ENCODE peak calls at places on chromosomes 13 and 19, in ten cellular contexts. Y is MV-4-11, P is NCI-H1048, G is T-helper 9 cell, I is EL, N is stomach, A is left colon, J is iPS-NIHi11, M is tibial nerve, K is GM13976. H is an unnamed sample.

GRCh38 chr13:99619207-99619606 is 117.9 kb downstream of the TM9SF2 start:
- DNase-seq in Y (no peak), P (no peak), G (no peak), I (no peak), N (no peak), A (no peak), J (no peak), M (no peak), K (no peak), H (no peak)

GRCh38 chr19:11813801-11814706 is at the start of gene ZNF440:
- DNase-seq in Y (peak; percentile 94), P (peak; percentile 74), G (peak; percentile 69), I (peak; percentile 94), N (peak; percentile 98), A (peak; percentile 98), J (peak; percentile 98), M (peak; percentile 97), K (peak; percentile 97), H (peak; percentile 99)

GRCh38 chr13:94454906-94455305 is 24.6 kb downstream of the DCT start:
- DNase-seq in Y (no peak), P (no peak), G (no peak), I (peak; percentile 12), N (no peak), A (no peak), J (no peak), M (no peak), K (no peak), H (no peak)

GRCh38 chr13:110106726-110107125 is 200.2 kb downstream of the COL4A1 start:
- DNase-seq in Y (no peak), P (no peak), G (no peak), I (no peak), N (no peak), A (no peak), J (no peak), M (peak; percentile 2), K (no peak), H (no peak)

GRCh38 chr13:40438999-40439797 is 227.2 kb downstream of the FOXO1 start:
- DNase-seq in Y (no peak), P (no peak), G (no peak), I (no peak), N (no peak), A (no peak), J (no peak), M (peak; percentile 30), K (no peak), H (no peak)

GRCh38 chr13:19596086-19596485 is 34.8 kb upstream of the TPTE2 start:
- DNase-seq in Y (no peak), P (no peak), G (no peak), I (no peak), N (no peak), A (no peak), J (no peak), M (no peak), K (no peak), H (no peak)

GRCh38 chr13:113860579-113861432 is 3.1 kb downstream of the GAS6 start:
- DNase-seq in Y (no peak), P (no peak), G (no peak), I (no peak), N (peak; percentile 82), A (peak; percentile 85), J (peak; percentile 80), M (no peak), K (no peak), H (no peak)

GRCh38 chr19:3651684-3652083 is 25.1 kb upstream of the CACTIN start:
- DNase-seq in Y (no peak), P (no peak), G (no peak), I (no peak), N (no peak), A (no peak), J (no peak), M (no peak), K (no peak), H (no peak)

GRCh38 chr19:1291761-1292418 is 6.2 kb downstream of the EFNA2 start:
- DNase-seq in Y (no peak), P (no peak), G (no peak), I (no peak), N (no peak), A (no peak), J (no peak), M (no peak), K (peak; percentile 79), H (peak; percentile 14)

GRCh38 chr13:31053098-31053497 is 108.6 kb downstream of the HSPH1 start:
- DNase-seq in Y (no peak), P (no peak), G (no peak), I (peak; percentile 49), N (no peak), A (no peak), J (no peak), M (no peak), K (no peak), H (peak; percentile 65)

GRCh38 chr19:19106061-19106551 is 32.2 kb downstream of the TMEM161A start:
- DNase-seq in Y (no peak), P (no peak), G (no peak), I (peak; percentile 28), N (no peak), A (peak; percentile 22), J (peak; percentile 52), M (no peak), K (no peak), H (no peak)

GRCh38 chr13:97627566-97627965 is 193.6 kb downstream of the RAP2A start:
- DNase-seq in Y (no peak), P (no peak), G (no peak), I (peak; percentile 48), N (no peak), A (peak; percentile 7), J (peak; percentile 71), M (peak; percentile 62), K (no peak), H (peak; percentile 12)

GRCh38 chr13:41467546-41467945 is 10.2 kb downstream of the RGCC start:
- DNase-seq in Y (no peak), P (no peak), G (no peak), I (no peak), N (no peak), A (no peak), J (peak; percentile 4), M (no peak), K (no peak), H (peak; percentile 14)

GRCh38 chr19:4009990-4010807 is 2.7 kb downstream of the PIAS4 start:
- DNase-seq in Y (no peak), P (no peak), G (no peak), I (no peak), N (no peak), A (no peak), J (no peak), M (no peak), K (no peak), H (peak; percentile 81)

GRCh38 chr19:35000647-35001501 is 751 bp downstream of the GRAMD1A start:
- DNase-seq in Y (peak; percentile 53), P (no peak), G (peak; percentile 55), I (peak; percentile 30), N (no peak), A (peak; percentile 45), J (peak; percentile 40), M (no peak), K (peak; percentile 52), H (peak; percentile 52)

GRCh38 chr19:6227156-6227940 is 52.4 kb downstream of the MLLT1 start:
- DNase-seq in Y (no peak), P (no peak), G (no peak), I (no peak), N (no peak), A (no peak), J (peak; percentile 8), M (no peak), K (no peak), H (no peak)

GRCh38 chr13:84896128-84896527 is 903.1 kb downstream of the SLITRK6 start:
- DNase-seq in Y (peak; percentile 23), P (no peak), G (peak; percentile 7), I (peak; percentile 61), N (no peak), A (peak; percentile 3), J (peak; percentile 33), M (no peak), K (peak; percentile 55), H (peak; percentile 65)

GRCh38 chr13:47337781-47338507 is 441.1 kb upstream of the HTR2A start:
- DNase-seq in Y (no peak), P (no peak), G (no peak), I (peak; percentile 62), N (no peak), A (no peak), J (no peak), M (no peak), K (no peak), H (no peak)

GRCh38 chr13:35146686-35147085 is 204.6 kb downstream of the NBEA start:
- DNase-seq in Y (no peak), P (no peak), G (no peak), I (no peak), N (no peak), A (no peak), J (no peak), M (no peak), K (no peak), H (no peak)

GRCh38 chr19:49677232-49677881 is at the start of gene PRMT1:
- DNase-seq in Y (no peak), P (no peak), G (peak; percentile 45), I (peak; percentile 47), N (no peak), A (peak; percentile 61), J (peak; percentile 47), M (no peak), K (no peak), H (no peak)

GRCh38 chr19:53612762-53613526 is 18.9 kb upstream of the DPRX start:
- DNase-seq in Y (no peak), P (no peak), G (no peak), I (no peak), N (no peak), A (no peak), J (peak; percentile 67), M (no peak), K (no peak), H (no peak)

GRCh38 chr19:3142292-3142670 is 6.4 kb downstream of the GNA15 start:
- DNase-seq in Y (peak; percentile 96), P (no peak), G (no peak), I (peak; percentile 92), N (no peak), A (no peak), J (no peak), M (no peak), K (no peak), H (no peak)

GRCh38 chr19:33467851-33468250 is 53.7 kb downstream of the PEPD start:
- DNase-seq in Y (no peak), P (no peak), G (no peak), I (no peak), N (no peak), A (no peak), J (no peak), M (no peak), K (no peak), H (no peak)

GRCh38 chr19:54333586-54334298 is 5.2 kb downstream of the LILRA4 start:
- DNase-seq in Y (no peak), P (no peak), G (no peak), I (no peak), N (no peak), A (no peak), J (no peak), M (no peak), K (no peak), H (no peak)

GRCh38 chr19:873084-874019 is 13.9 kb downstream of the CFD start:
- DNase-seq in Y (peak; percentile 71), P (no peak), G (peak; percentile 73), I (peak; percentile 24), N (no peak), A (peak; percentile 65), J (peak; percentile 69), M (no peak), K (peak; percentile 84), H (no peak)

GRCh38 chr13:99580500-99581268 is 79.4 kb downstream of the TM9SF2 start:
- DNase-seq in Y (no peak), P (no peak), G (no peak), I (no peak), N (no peak), A (no peak), J (no peak), M (no peak), K (no peak), H (no peak)

GRCh38 chr19:36775768-36776167 is 3.2 kb upstream of the ZNF850 start:
- DNase-seq in Y (no peak), P (no peak), G (no peak), I (no peak), N (no peak), A (no peak), J (peak; percentile 23), M (no peak), K (no peak), H (peak; percentile 60)

GRCh38 chr13:107553838-107554237 is 661.5 kb downstream of the LIG4 start:
- DNase-seq in Y (no peak), P (no peak), G (no peak), I (no peak), N (no peak), A (no peak), J (no peak), M (no peak), K (no peak), H (no peak)